ENCODE peak calls at places on chromosomes 7 and 10, in four cellular contexts. C is GM12878, Y is K562, A is H1. T is an unnamed sample.
A peak's percentile ranks its signal among the peaks of the same experiment; 100 is the strongest.

GRCh38 chr10:119406888-119407777 is 135.4 kb downstream of the RGS10 start:
- DNase-seq in C (peak; percentile 12), Y (no peak), A (no peak), T (no peak)

GRCh38 chr7:142603870-142604448 is 145.3 kb upstream of the PRSS1 start:
- DNase-seq in C (no peak), Y (peak; percentile 78), A (peak; percentile 58), T (peak; percentile 52)

GRCh38 chr7:45698527-45699309 is 124.5 kb downstream of the ADCY1 start:
- DNase-seq in C (no peak), Y (no peak), A (peak; percentile 24), T (no peak)

GRCh38 chr7:56218510-56218909 is 102.3 kb upstream of the NUPR2 start:
- DNase-seq in C (no peak), Y (no peak), A (no peak), T (no peak)

GRCh38 chr10:60426425-60426824 is 36.8 kb upstream of the ANK3 start:
- DNase-seq in C (no peak), Y (no peak), A (no peak), T (peak; percentile 6)

GRCh38 chr7:127949670-127950069 is 81.6 kb downstream of the LRRC4 start:
- DNase-seq in C (no peak), Y (no peak), A (no peak), T (no peak)

GRCh38 chr10:4586756-4587155 is 239.3 kb upstream of the AKR1E2 start:
- DNase-seq in C (no peak), Y (no peak), A (no peak), T (no peak)

GRCh38 chr7:64574481-64575159 is 11.7 kb upstream of the ZNF680 start:
- DNase-seq in C (no peak), Y (no peak), A (peak; percentile 50), T (no peak)

GRCh38 chr7:128830231-128831177 is at the start of gene FLNC:
- DNase-seq in C (no peak), Y (peak; percentile 74), A (peak; percentile 72), T (no peak)

GRCh38 chr7:70621954-70622596 is 509.9 kb upstream of the GALNT17 start:
- DNase-seq in C (no peak), Y (no peak), A (no peak), T (no peak)

GRCh38 chr10:60384708-60385398 is 4.8 kb downstream of the ANK3 start:
- DNase-seq in C (no peak), Y (no peak), A (no peak), T (no peak)

GRCh38 chr7:149797771-149798170 is 24.4 kb upstream of the ZNF467 start:
- DNase-seq in C (no peak), Y (no peak), A (no peak), T (no peak)

GRCh38 chr10:119190353-119190752 is 11.7 kb upstream of the PRDX3 start:
- DNase-seq in C (no peak), Y (no peak), A (no peak), T (no peak)

GRCh38 chr7:24713039-24713793 is 44.0 kb downstream of the GSDME start:
- DNase-seq in C (no peak), Y (no peak), A (peak; percentile 43), T (no peak)

GRCh38 chr10:86067436-86068050 is 299.1 kb downstream of the GRID1 start:
- DNase-seq in C (no peak), Y (no peak), A (no peak), T (no peak)

GRCh38 chr10:53088956-53089355 is 316.4 kb upstream of the MBL2 start:
- DNase-seq in C (no peak), Y (no peak), A (no peak), T (no peak)

GRCh38 chr7:86867163-86867762 is 192.2 kb downstream of the ELAPOR2 start:
- DNase-seq in C (no peak), Y (no peak), A (no peak), T (no peak)

GRCh38 chr10:115866174-115866573 is 406.8 kb downstream of the GFRA1 start:
- DNase-seq in C (no peak), Y (no peak), A (no peak), T (no peak)
- TF ChIP-seq CBX5 in C (no peak), Y (no peak), A (no peak), T (no peak)

DNA sequence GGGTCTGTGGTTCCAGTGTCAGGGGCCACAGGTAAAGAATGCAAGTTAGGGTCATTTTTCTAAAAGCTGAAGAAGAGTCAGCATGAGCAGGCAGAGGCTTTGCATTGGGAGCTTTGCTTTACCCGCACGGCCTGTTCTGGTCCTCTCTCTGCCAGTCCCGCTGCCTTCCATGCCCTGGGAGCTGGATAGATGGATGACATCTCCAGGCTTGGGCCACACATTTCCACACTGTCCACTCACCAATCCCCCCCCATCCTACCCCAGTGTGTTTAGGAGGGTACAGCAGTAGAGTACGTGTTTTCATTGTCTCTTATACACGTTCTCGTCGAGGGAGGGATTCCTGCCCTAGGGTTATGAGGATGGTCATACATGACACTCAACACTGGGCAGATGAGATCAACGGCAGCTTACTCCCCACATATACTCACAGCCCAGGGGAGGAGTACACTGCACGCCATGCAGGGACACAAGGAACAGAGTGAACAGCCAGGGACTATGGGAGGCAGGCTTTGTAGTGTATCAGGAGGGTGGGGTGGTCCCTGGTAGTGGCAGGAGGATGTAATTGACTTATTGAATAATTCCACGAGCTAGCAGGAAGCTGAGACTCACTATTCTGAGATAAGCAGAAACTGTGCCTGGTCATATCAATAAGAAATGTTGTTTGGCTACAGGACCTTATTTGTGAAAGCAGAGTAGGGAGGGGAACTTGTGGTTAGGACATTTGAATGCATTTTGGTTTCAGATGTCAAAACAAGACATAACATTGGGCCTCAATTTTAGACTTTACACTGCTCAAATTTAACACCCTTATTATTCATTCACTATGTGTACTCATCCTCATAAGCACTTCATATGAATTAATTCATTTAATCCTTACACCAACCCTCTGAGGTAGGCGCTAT is 36.6 kb downstream of the PLPP4 start:
- DNase-seq in C (peak; percentile 20), Y (no peak), A (peak; percentile 24), T (no peak)
- TF ChIP-seq ATF2 in C (no peak), Y (no peak), A (no peak), T (no peak)

GRCh38 chr10:109956454-109957091 is 33.3 kb upstream of the XPNPEP1 start:
- DNase-seq in C (no peak), Y (peak; percentile 77), A (no peak), T (peak; percentile 68)
- TF ChIP-seq CBX5 in C (no peak), Y (no peak), A (no peak), T (no peak)

DNA sequence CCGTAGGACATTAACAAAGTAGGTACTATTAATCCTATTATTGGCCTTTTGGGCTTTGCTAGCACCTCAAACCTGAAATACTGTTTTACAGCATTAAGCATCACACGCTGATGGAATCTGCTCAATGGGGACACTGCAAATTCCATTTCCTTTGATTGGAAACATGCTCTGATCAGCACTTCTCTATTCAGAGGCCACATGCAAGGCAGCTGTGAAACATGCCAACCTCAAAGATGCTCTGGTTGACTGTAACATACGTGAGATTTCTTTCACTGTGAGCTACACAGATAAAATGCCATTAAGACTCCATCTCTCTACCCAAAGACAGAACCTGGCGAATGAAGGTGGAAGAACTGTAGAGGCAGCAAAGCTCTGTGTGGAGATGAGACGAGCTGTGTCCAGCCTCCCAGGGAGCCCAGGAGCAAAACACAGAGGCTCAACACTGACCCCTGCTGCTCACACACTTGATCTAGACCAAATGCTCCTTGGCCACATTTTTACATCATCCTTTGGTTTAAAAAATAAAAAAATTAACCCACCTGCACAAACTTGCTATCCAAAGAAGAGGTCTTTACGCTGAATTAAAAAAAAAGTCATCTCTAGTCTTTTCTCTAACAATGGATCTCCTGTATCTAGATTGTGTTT is 8.0 kb downstream of the RSU1 start:
- DNase-seq in C (no peak), Y (peak; percentile 58), A (peak; percentile 74), T (peak; percentile 29)
- TF ChIP-seq ATF2 in C (no peak), Y (no peak), A (peak; percentile 38), T (no peak)

DNA sequence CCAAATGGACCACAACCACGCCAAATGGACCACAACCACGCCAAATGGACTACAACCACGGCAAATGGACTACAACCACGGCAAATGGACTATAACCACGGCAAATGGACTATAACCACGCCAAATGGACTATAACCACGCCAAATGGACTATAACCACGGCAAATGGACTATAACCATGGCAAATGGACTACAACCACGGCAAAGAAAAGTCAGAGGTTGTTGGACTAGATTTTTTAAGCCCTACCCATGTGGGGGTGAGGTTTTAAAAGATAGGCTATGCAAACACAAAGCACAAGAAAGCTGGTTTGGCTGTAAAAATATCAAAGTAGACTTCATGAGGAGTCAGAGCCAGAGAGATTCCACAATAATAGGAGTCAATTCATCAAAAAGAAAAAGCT is 55.8 kb downstream of the NCAPG2 start:
- DNase-seq in C (no peak), Y (no peak), A (no peak), T (peak; percentile 14)
- TF ChIP-seq CBX5 in C (no peak), Y (no peak), A (no peak), T (no peak)

GRCh38 chr10:113754125-113754524 is 2.6 kb downstream of the PLEKHS1 start:
- DNase-seq in C (no peak), Y (no peak), A (no peak), T (no peak)

GRCh38 chr10:113752553-113752952 is 1.1 kb downstream of the PLEKHS1 start:
- DNase-seq in C (no peak), Y (no peak), A (no peak), T (no peak)

GRCh38 chr10:113754768-113755167 is 3.3 kb downstream of the PLEKHS1 start:
- DNase-seq in C (no peak), Y (no peak), A (no peak), T (no peak)

GRCh38 chr10:113753020-113753692 is 1.7 kb downstream of the PLEKHS1 start:
- DNase-seq in C (no peak), Y (no peak), A (no peak), T (no peak)

GRCh38 chr10:113751116-113751728 is at the start of gene PLEKHS1:
- DNase-seq in C (no peak), Y (no peak), A (no peak), T (no peak)
- TF ChIP-seq ATF2 in C (no peak), Y (no peak), A (no peak), T (no peak)

DNA sequence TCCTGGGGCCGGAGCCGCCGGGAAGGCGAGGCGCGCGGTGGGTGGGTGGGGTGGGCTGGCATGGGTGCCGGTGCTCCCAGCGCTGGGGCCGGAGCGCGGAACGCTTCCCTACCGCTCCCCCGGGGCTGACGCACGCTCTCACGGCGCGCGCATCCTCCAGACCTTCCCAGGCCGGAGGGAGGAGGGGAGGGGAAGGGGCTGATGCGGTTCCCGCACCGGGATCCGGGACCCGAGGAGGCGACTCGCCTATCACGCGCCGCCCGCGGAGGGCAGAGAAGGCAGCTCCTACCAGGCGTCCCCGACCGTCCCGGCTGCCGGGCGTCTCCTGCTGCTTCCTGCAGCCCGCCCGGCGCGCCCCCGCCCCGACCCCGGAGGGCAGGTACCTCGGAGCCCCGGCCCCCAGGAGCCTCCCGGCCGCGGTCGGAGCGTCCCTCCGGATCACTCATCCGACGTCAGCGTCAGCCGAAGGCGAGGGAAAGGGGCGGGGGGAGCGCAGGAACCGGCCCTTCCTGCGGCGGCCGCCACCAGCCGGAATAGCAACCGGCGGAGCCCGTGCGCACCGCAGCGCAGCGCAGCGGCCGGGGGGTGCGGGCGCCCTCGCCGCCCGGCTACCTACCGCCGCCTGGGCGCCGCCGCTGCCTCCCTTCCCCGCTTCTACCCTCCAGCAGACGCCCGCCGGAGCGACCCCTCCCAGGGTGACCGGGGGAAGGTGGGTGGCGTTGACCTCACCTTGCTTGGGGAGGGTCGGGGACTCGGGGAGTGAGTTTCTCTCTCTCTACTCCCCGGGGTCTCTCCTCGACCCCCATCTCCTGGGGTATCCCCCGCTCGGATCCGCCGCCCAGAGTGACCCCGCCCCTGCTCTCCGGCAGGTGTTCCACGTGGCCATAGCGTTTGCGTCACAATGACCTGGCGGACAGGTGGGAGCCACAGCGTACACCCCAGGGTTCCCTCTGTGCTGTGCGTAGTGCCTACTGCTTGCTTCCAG is at the start of gene ICA1:
- DNase-seq in C (no peak), Y (peak; percentile 77), A (peak; percentile 89), T (no peak)
- TF ChIP-seq CBX5 in C (no peak), Y (no peak), A (no peak), T (no peak)

GRCh38 chr10:1360011-1360580 is 303.9 kb downstream of the WDR37 start:
- DNase-seq in C (no peak), Y (peak; percentile 59), A (peak; percentile 87), T (no peak)
- TF ChIP-seq ATF2 in C (no peak), Y (no peak), A (no peak), T (no peak)

T was measured in HepG2.